ENCODE peak calls at places on chromosomes 16 and 17, in six cellular contexts. A is nephron progenitor cell, J is fibroblast of mammary gland, I is tibial nerve, H is AG10803, T is prostate gland. E is an unnamed sample.

GRCh38 chr17:142102-142661 is 4.8 kb downstream of the SCGB1C2 start:
- DNase-seq in A (no peak), J (peak), I (no peak), H (peak), T (peak), E (peak)

GRCh38 chr16:25256821-25257503 is 683 bp downstream of the ZKSCAN2 start:
- DNase-seq in A (peak), J (no peak), I (no peak), H (peak), T (peak), E (no peak)

GRCh38 chr17:2181206-2181983 is 122.2 kb downstream of the SMG6 start:
- DNase-seq in A (no peak), J (peak), I (no peak), H (peak), T (no peak), E (no peak)

GRCh38 chr16:87608400-87608985 is 6.2 kb downstream of the JPH3 start:
- DNase-seq in A (peak), J (peak), I (peak), H (peak), T (peak), E (peak)

GRCh38 chr17:50168319-50168718 is 2.5 kb downstream of the SGCA start:
- DNase-seq in A (no peak), J (no peak), I (no peak), H (no peak), T (no peak), E (no peak)

GRCh38 chr16:50207652-50208051 is 54.5 kb downstream of the TENT4B start:
- DNase-seq in A (no peak), J (peak), I (no peak), H (peak), T (no peak), E (no peak)

GRCh38 chr17:31654936-31655335 is 204.1 kb downstream of the COPRS start:
- DNase-seq in A (no peak), J (no peak), I (no peak), H (no peak), T (no peak), E (no peak)

GRCh38 chr16:3503513-3503912 is 2.7 kb downstream of the CLUAP1 start:
- DNase-seq in A (no peak), J (no peak), I (no peak), H (no peak), T (no peak), E (peak)

GRCh38 chr16:85350973-85351372 is 238.7 kb upstream of the CIBAR2 start:
- DNase-seq in A (no peak), J (peak), I (peak), H (peak), T (peak), E (peak)

DNA sequence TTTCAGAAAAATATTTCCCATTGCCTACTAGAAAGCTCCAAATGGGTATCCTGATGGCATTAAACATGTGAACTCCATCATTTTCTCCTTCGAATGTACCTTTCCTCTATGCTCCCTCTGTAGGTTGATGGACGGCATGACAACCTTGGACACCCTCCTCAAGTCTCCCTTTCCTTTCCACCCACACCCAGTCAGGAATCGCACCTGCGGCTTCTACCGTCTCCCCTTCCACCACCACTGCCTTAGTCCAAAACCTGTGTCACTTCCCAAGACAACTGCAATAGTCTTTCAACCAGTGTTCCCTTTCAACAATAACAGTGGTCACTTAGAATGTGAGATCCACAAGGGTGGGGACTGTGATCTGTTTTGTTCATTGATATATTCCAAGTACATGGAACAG is 233.1 kb upstream of the AXIN2 start:
- DNase-seq in A (peak), J (peak), I (no peak), H (peak), T (no peak), E (no peak)
- TF ChIP-seq CTCF in A (peak), J (peak), I (peak), H (peak), T (peak), E (peak)

GRCh38 chr16:57727610-57728009 is 8.0 kb upstream of the KATNB1 start:
- DNase-seq in A (no peak), J (no peak), I (no peak), H (no peak), T (no peak), E (peak)
- TF ChIP-seq CTCF in A (no peak), J (no peak), I (no peak), H (no peak), T (no peak), E (no peak)

GRCh38 chr17:76000016-76000754 is 470 bp upstream of the CDK3 start:
- DNase-seq in A (peak), J (peak), I (no peak), H (no peak), T (peak), E (no peak)
- TF ChIP-seq CTCF in A (peak), J (peak), I (peak), H (peak), T (peak), E (peak)

GRCh38 chr16:56371383-56371937 is 53.9 kb downstream of the AMFR start:
- DNase-seq in A (no peak), J (no peak), I (no peak), H (no peak), T (no peak), E (no peak)
- TF ChIP-seq CTCF in A (no peak), J (no peak), I (no peak), H (no peak), T (no peak), E (no peak)

DNA sequence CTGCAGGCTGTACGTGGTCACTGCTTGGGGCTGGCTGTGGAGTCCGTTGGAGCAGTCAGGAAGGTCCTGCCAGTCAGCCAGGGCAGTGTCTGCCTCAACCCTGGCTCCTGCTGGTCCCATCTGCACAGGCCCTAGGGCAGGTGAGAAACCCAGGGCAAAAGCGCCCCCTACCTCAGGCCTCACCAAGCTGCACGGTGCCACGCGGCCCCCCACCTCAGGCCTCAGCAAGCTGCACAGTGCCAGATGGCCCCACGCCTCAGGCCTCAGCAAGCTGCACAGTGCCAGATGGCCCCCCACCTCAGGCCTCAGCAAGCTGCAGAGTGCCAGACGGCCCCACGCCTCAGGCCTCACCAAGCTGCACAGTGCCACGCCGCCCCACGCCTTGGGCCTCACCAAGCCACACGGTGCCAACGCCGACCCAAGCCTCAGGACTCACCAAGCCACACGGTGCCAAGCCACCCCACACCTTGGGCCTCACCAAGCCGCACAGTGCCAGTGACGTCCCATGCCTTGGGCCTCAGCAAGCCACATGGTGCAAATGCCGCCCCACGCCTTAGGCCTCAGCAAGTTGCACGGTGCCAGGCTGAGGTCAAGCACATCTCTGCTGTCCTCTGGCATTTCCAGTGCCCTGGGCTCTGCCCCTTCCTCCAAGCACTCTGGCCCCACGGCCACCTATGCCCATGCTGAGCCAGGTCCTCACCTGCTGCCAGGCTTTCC is 5.5 kb downstream of the TMEM204 start:
- DNase-seq in A (no peak), J (no peak), I (no peak), H (no peak), T (no peak), E (no peak)
- TF ChIP-seq CTCF in A (no peak), J (no peak), I (no peak), H (no peak), T (no peak), E (no peak)

GRCh38 chr17:17661834-17662233 is 19.4 kb upstream of the RAI1 start:
- DNase-seq in A (no peak), J (no peak), I (no peak), H (no peak), T (no peak), E (no peak)
- TF ChIP-seq CTCF in A (peak), J (no peak), I (no peak), H (no peak), T (no peak), E (no peak)

DNA sequence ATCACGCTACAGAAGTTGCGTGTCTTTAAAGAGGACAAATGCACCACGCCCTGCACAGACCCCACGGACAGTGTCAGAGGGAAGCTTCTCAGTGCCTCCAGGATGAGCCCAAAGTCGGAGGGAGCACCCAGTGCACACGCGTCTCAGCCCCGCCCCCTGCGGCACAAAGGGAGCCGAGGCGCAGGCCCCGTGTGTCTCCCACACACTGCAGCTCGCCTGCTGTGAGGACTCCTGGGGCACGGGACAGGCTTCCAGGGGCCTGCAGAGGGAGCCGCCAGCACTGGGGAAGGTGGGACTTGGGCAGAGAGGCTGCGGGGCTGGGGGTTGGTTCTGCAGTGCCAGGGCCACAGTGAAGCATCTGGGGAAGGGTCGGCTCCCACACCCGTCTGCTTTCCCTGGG is 77.4 kb downstream of the LMF1 start:
- DNase-seq in A (no peak), J (no peak), I (no peak), H (no peak), T (no peak), E (no peak)
- TF ChIP-seq CTCF in A (no peak), J (no peak), I (no peak), H (no peak), T (no peak), E (no peak)

GRCh38 chr17:42026821-42027539 is 7.1 kb downstream of the NKIRAS2 start:
- DNase-seq in A (no peak), J (no peak), I (no peak), H (no peak), T (no peak), E (no peak)

GRCh38 chr17:42027540-42027889 is 7.6 kb downstream of the NKIRAS2 start:
- DNase-seq in A (no peak), J (no peak), I (no peak), H (no peak), T (no peak), E (no peak)

GRCh38 chr17:42031584-42031983 is 11.7 kb downstream of the NKIRAS2 start:
- DNase-seq in A (no peak), J (no peak), I (no peak), H (no peak), T (no peak), E (no peak)

GRCh38 chr17:42027961-42028790 is 8.3 kb downstream of the NKIRAS2 start:
- DNase-seq in A (peak), J (no peak), I (no peak), H (no peak), T (no peak), E (no peak)

GRCh38 chr17:42028791-42029127 is 8.9 kb downstream of the NKIRAS2 start:
- DNase-seq in A (no peak), J (no peak), I (no peak), H (no peak), T (no peak), E (no peak)
- TF ChIP-seq CTCF in A (no peak), J (no peak), I (no peak), H (no peak), T (no peak), E (no peak)

GRCh38 chr16:66115373-66115772 is 251.1 kb upstream of the CDH5 start:
- DNase-seq in A (no peak), J (peak), I (no peak), H (no peak), T (no peak), E (no peak)
- TF ChIP-seq CTCF in A (no peak), J (peak), I (no peak), H (no peak), T (no peak), E (no peak)